ENCODE peak calls at places on chromosomes 11 and 22, in four cellular contexts. U, H, I and N are unnamed samples.

GRCh38 chr11:72038491-72038890 is 39.8 kb downstream of the IL18BP start:
- DNase-seq in U (peak; percentile 60), H (no peak), I (peak; percentile 78), N (no peak)

GRCh38 chr22:32354360-32355351 is 3.0 kb upstream of the RFPL3 start:
- DNase-seq in U (no peak), H (peak; percentile 37), I (peak; percentile 20), N (no peak)

GRCh38 chr22:48359613-48359965 is 1468.1 kb downstream of the BRD1 start:
- DNase-seq in U (no peak), H (no peak), I (no peak), N (no peak)

GRCh38 chr11:15720460-15720859 is 605.7 kb downstream of the INSC start:
- DNase-seq in U (no peak), H (no peak), I (no peak), N (no peak)

GRCh38 chr22:44103735-44104134 is 77.0 kb upstream of the PARVG start:
- DNase-seq in U (no peak), H (no peak), I (no peak), N (no peak)

GRCh38 chr11:117861151-117862018 is 15.1 kb downstream of the FXYD6 start:
- DNase-seq in U (peak; percentile 72), H (no peak), I (no peak), N (no peak)

GRCh38 chr11:16412525-16413194 is 56.3 kb upstream of the SOX6 start:
- DNase-seq in U (no peak), H (no peak), I (no peak), N (no peak)

GRCh38 chr22:48921411-48921903 is 906.2 kb downstream of the BRD1 start:
- DNase-seq in U (no peak), H (no peak), I (no peak), N (no peak)

GRCh38 chr11:33410086-33410765 is 153.0 kb downstream of the HIPK3 start:
- DNase-seq in U (no peak), H (no peak), I (no peak), N (no peak)

GRCh38 chr22:38694945-38695344 is 5.8 kb downstream of the JOSD1 start:
- DNase-seq in U (no peak), H (no peak), I (no peak), N (no peak)

GRCh38 chr11:93370260-93370659 is 39.7 kb downstream of the DEUP1 start:
- DNase-seq in U (no peak), H (no peak), I (peak; percentile 12), N (no peak)

GRCh38 chr11:110317516-110317932 is 21.1 kb upstream of the RDX start:
- DNase-seq in U (no peak), H (no peak), I (no peak), N (no peak)

GRCh38 chr11:73717136-73717535 is 43.7 kb downstream of the RAB6A start:
- DNase-seq in U (no peak), H (no peak), I (no peak), N (no peak)

GRCh38 chr11:99513368-99513767 is 492.6 kb downstream of the CNTN5 start:
- DNase-seq in U (no peak), H (no peak), I (no peak), N (no peak)

GRCh38 chr11:17171916-17172315 is 35.9 kb downstream of the PIK3C2A start:
- DNase-seq in U (no peak), H (no peak), I (peak; percentile 22), N (no peak)

GRCh38 chr11:43735931-43736330 is 55.4 kb downstream of the HSD17B12 start:
- DNase-seq in U (no peak), H (no peak), I (peak; percentile 76), N (no peak)

GRCh38 chr11:371051-371450 is 1.8 kb downstream of the B4GALNT4 start:
- DNase-seq in U (no peak), H (no peak), I (no peak), N (no peak)

GRCh38 chr11:36041988-36042606 is 98.2 kb downstream of the LDLRAD3 start:
- DNase-seq in U (no peak), H (peak; percentile 3), I (peak; percentile 22), N (no peak)

GRCh38 chr11:62665075-62665629 is at the start of the genes C11orf98 and CSKMT:
- DNase-seq in U (peak; percentile 96), H (peak; percentile 90), I (peak; percentile 91), N (no peak)

GRCh38 chr11:612201-612960 is 3.4 kb downstream of the IRF7 start:
- DNase-seq in U (no peak), H (no peak), I (peak; percentile 18), N (no peak)

GRCh38 chr11:31972623-31973022 is 118.3 kb upstream of the RCN1 start:
- DNase-seq in U (no peak), H (no peak), I (no peak), N (peak; percentile 32)

GRCh38 chr11:46272816-46273427 is 4.5 kb upstream of the CREB3L1 start:
- DNase-seq in U (peak; percentile 73), H (no peak), I (peak; percentile 84), N (no peak)

GRCh38 chr22:27370281-27370680 is 431.3 kb downstream of the MN1 start:
- DNase-seq in U (no peak), H (no peak), I (no peak), N (no peak)

GRCh38 chr11:1242289-1242688 is 19.4 kb downstream of the MUC5B start:
- DNase-seq in U (no peak), H (no peak), I (no peak), N (no peak)

GRCh38 chr11:79406376-79406775 is 34.5 kb downstream of the TENM4 start:
- DNase-seq in U (no peak), H (no peak), I (no peak), N (no peak)

GRCh38 chr11:95566151-95566670 is 223.4 kb downstream of the FAM76B start:
- DNase-seq in U (no peak), H (no peak), I (peak; percentile 49), N (no peak)

GRCh38 chr22:39690901-39691620 is 120.5 kb downstream of the CACNA1I start:
- DNase-seq in U (no peak), H (no peak), I (no peak), N (no peak)

GRCh38 chr11:47350315-47350714 is 2.2 kb downstream of the MYBPC3 start:
- DNase-seq in U (peak; percentile 28), H (no peak), I (no peak), N (no peak)

GRCh38 chr11:83026229-83026628 is 45.5 kb downstream of the RAB30 start:
- DNase-seq in U (no peak), H (no peak), I (no peak), N (no peak)

GRCh38 chr11:1134848-1135445 is 22.8 kb upstream of the MUC5AC start:
- DNase-seq in U (no peak), H (no peak), I (no peak), N (no peak)

GRCh38 chr22:44329179-44329796 is 16.5 kb upstream of the SHISAL1 start:
- DNase-seq in U (no peak), H (no peak), I (no peak), N (no peak)

GRCh38 chr11:65637794-65638317 is at the start of gene SIPA1:
- DNase-seq in U (peak; percentile 85), H (no peak), I (peak; percentile 80), N (peak; percentile 38)

GRCh38 chr11:94511932-94512781 is at the start of gene C11orf97:
- DNase-seq in U (peak; percentile 51), H (no peak), I (peak; percentile 25), N (no peak)

GRCh38 chr22:26318975-26319374 is 110.1 kb upstream of the ASPHD2 start:
- DNase-seq in U (no peak), H (no peak), I (peak; percentile 31), N (no peak)

GRCh38 chr11:3037041-3037944 is 19.9 kb downstream of the CARS1 start:
- DNase-seq in U (peak; percentile 80), H (peak; percentile 26), I (peak; percentile 68), N (no peak)

GRCh38 chr22:36816338-36816634 is 549 bp downstream of the PVALB start:
- DNase-seq in U (no peak), H (no peak), I (no peak), N (no peak)
- H3K4me3 ChIP-seq in U (peak overlapping the region; percentile 43), H (no peak overlapping the region), I (no peak overlapping the region), N (no peak overlapping the region)

GRCh38 chr22:19716041-19716828 is 1.9 kb downstream of the SEPTIN5 start:
- DNase-seq in U (no peak), H (no peak), I (no peak), N (no peak)

GRCh38 chr22:19713650-19714319 is 518 bp upstream of the SEPTIN5 start:
- DNase-seq in U (peak; percentile 33), H (no peak), I (no peak), N (no peak)

GRCh38 chr22:19716829-19717105 is 2.5 kb downstream of the SEPTIN5 start:
- DNase-seq in U (no peak), H (no peak), I (no peak), N (no peak)

GRCh38 chr22:19714320-19715252 is at the start of gene SEPTIN5:
- DNase-seq in U (peak; percentile 29), H (no peak), I (no peak), N (no peak)

DNA sequence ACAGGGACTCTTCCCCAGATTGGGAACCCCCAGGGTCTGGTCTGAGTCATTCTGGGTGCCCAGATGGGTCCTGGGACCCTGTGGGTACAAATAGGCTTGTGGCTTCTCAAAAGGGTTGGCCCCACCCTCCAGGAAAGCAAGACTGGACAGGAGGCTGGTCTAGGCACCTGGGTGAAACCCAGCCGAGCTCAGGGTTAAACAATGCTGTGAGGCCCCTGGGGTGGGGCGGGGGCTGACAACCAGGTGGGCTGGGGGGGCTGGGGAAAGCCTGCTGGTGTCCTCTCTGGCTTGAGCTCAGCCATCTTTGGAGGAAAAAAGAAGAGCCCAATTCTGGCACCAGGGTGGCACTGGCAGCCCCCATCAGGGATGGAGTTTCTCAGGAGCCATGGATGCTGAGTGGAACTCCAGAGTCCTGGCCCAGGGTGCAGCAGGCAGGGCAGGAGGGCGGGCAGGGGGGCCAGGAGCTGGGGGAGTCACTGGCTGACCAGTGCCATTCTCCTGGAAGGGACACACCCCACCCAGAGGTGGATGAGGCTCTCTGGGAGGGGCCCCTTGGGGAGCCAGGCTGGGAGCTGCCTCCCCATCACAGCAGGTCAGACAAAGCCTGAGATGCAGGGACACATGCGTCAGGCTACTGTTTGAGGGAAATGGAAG is 1.1 kb downstream of the SEPTIN5 start:
- DNase-seq in U (peak; percentile 22), H (no peak), I (no peak), N (no peak)
- H3K4me3 ChIP-seq in U (peak overlapping the region; percentile 68), H (peak overlapping the region; percentile 63), I (peak overlapping the region; percentile 50), N (no peak overlapping the region)

GRCh38 chr11:60064115-60064514 is 7.7 kb downstream of the MS4A3 start:
- DNase-seq in U (no peak), H (no peak), I (no peak), N (no peak)
- H3K4me3 ChIP-seq in U (no peak overlapping the region), H (no peak overlapping the region), I (no peak overlapping the region), N (no peak overlapping the region)

GRCh38 chr11:8717876-8718753 is 35.5 kb downstream of the RPL27A start:
- DNase-seq in U (peak; percentile 82), H (no peak), I (peak; percentile 92), N (no peak)
- H3K4me3 ChIP-seq in U (no peak overlapping the region), H (no peak overlapping the region), I (peak overlapping the region; percentile 46), N (peak overlapping the region; percentile 24)